ENCODE peak calls at places on chromosomes 4 and X, in eight cellular contexts. X is lower lobe of right lung; G is dorsolateral prefrontal cortex; E is left lung; P is CD4-positive, alpha-beta memory T cell; C is upper lobe of right lung; T is H9; R is suprapubic skin. M is an unnamed sample.

GRCh38 chrX:1246816-1247215 is 21.8 kb upstream of the CSF2RA start:
- DNase-seq in R (peak; percentile 77), E (peak; percentile 90), P (peak; percentile 76), T (peak; percentile 81), C (peak; percentile 83), G (peak; percentile 49), X (peak; percentile 83), M (no peak)

GRCh38 chrX:33134164-33134563 is 77.2 kb downstream of the DMD start:
- DNase-seq in T (no peak), P (no peak), R (no peak), X (no peak), G (no peak), C (no peak), E (no peak), M (no peak)

GRCh38 chrX:53421772-53422090 is 723 bp downstream of the SMC1A start:
- DNase-seq in T (no peak), E (no peak), G (no peak), R (no peak), P (no peak), C (no peak), X (no peak), M (no peak)

GRCh38 chr4:70556856-70557255 is 35.2 kb upstream of the AMBN start:
- DNase-seq in G (no peak), E (no peak), R (no peak), X (no peak), T (no peak), P (no peak), C (no peak), M (no peak)

GRCh38 chr4:156946508-156947197 is 24.9 kb downstream of the PDGFC start:
- DNase-seq in X (no peak), P (no peak), T (no peak), G (no peak), R (no peak), C (no peak), E (no peak), M (no peak)

GRCh38 chr4:158805628-158806471 is 37.0 kb downstream of the FNIP2 start:
- DNase-seq in R (no peak), C (no peak), T (no peak), E (no peak), P (no peak), G (no peak), X (no peak), M (no peak)

GRCh38 chr4:19293080-19293479 is 958.6 kb upstream of the SLIT2 start:
- DNase-seq in E (no peak), P (no peak), T (no peak), C (no peak), R (no peak), X (no peak), G (no peak), M (no peak)

GRCh38 chr4:152682143-152682542 is 2.3 kb upstream of the TMEM154 start:
- DNase-seq in C (no peak), G (no peak), P (no peak), T (no peak), R (no peak), X (no peak), E (no peak), M (no peak)

GRCh38 chr4:153939570-153939969 is 150.7 kb upstream of the SFRP2 start:
- DNase-seq in P (no peak), X (no peak), R (no peak), C (no peak), T (no peak), E (no peak), G (no peak), M (no peak)

GRCh38 chr4:2878346-2878745 is 34.7 kb downstream of the ADD1 start:
- DNase-seq in T (no peak), C (no peak), X (no peak), G (no peak), E (no peak), R (no peak), P (no peak), M (no peak)

GRCh38 chr4:1380368-1381151 is 25.7 kb downstream of the NKX1-1 start:
- DNase-seq in P (no peak), C (peak; percentile 55), G (no peak), X (peak; percentile 39), E (peak; percentile 75), T (no peak), R (peak; percentile 49), M (no peak)

GRCh38 chr4:82415922-82416365 is 14.3 kb downstream of the HNRNPDL start:
- DNase-seq in R (no peak), G (no peak), E (no peak), X (no peak), C (no peak), P (no peak), T (no peak), M (no peak)

GRCh38 chrX:74363914-74364313 is 57.4 kb upstream of the SLC16A2 start:
- DNase-seq in T (no peak), E (no peak), G (no peak), C (no peak), X (no peak), P (no peak), R (no peak), M (no peak)

GRCh38 chr4:146415829-146416228 is 105.9 kb downstream of the SLC10A7 start:
- DNase-seq in C (no peak), P (no peak), E (no peak), X (no peak), G (no peak), T (no peak), R (no peak), M (no peak)

GRCh38 chr4:101993002-101993840 is 202.7 kb downstream of the BANK1 start:
- DNase-seq in T (no peak), E (no peak), C (no peak), P (no peak), G (no peak), X (no peak), R (no peak), M (no peak)

GRCh38 chrX:56232221-56233082 is at the start of gene KLF8:
- DNase-seq in P (peak; percentile 32), T (peak; percentile 77), G (no peak), E (peak; percentile 74), R (peak; percentile 71), X (peak; percentile 69), C (peak; percentile 80), M (no peak)

GRCh38 chr4:114417214-114417613 is 181.4 kb upstream of the UGT8 start:
- DNase-seq in E (no peak), P (no peak), G (no peak), X (no peak), T (no peak), R (no peak), C (no peak), M (no peak)

GRCh38 chrX:131675596-131676194 is 131.8 kb downstream of the OR13H1 start:
- DNase-seq in C (no peak), R (no peak), T (peak; percentile 27), E (no peak), P (no peak), X (no peak), G (no peak), M (peak; percentile 7)

GRCh38 chr4:94447754-94448411 is 3.9 kb upstream of the PDLIM5 start:
- DNase-seq in R (no peak), E (no peak), G (no peak), P (no peak), T (no peak), C (no peak), X (no peak), M (no peak)

GRCh38 chr4:85823295-85823694 is 348.3 kb downstream of the ARHGAP24 start:
- DNase-seq in E (no peak), R (no peak), X (no peak), T (peak; percentile 33), P (no peak), G (no peak), C (no peak), M (no peak)

GRCh38 chr4:69440312-69440711 is 55.4 kb downstream of the UGT2B4 start:
- DNase-seq in E (no peak), P (no peak), R (no peak), T (no peak), C (no peak), G (no peak), X (no peak), M (no peak)

GRCh38 chr4:106522839-106523238 is 154.3 kb upstream of the GIMD1 start:
- DNase-seq in P (no peak), E (no peak), C (no peak), T (no peak), G (no peak), R (no peak), X (no peak), M (no peak)

GRCh38 chrX:101057095-101057714 is 5.3 kb upstream of the TRMT2B start:
- DNase-seq in T (no peak), G (no peak), R (no peak), X (no peak), E (no peak), C (no peak), P (no peak), M (no peak)

DNA sequence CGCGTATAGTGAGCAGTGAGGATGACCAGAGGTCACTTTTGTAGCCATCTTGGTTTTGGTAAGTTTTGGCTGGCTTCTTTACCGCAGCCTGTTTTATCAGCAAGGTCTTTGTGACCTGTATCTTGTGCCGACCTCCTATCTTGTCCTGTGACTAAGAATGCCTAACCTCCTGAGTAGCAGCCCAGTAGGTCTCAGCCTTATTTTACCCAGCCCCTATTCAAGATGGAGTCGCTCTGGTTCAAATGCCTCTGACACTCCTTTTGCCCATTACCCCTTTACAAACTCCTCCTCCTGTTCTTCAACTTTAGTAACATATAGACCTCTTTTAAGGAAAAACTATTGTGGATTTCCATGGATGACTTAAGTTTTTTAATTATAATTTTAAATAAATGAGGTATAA is 2.6 kb upstream of the INTU start:
- DNase-seq in T (no peak), R (no peak), X (no peak), C (no peak), G (no peak), E (no peak), P (no peak), M (no peak)
- H3K27ac ChIP-seq in T (no peak overlapping the region), R (no peak overlapping the region), X (no peak overlapping the region), C (no peak overlapping the region), G (no peak overlapping the region), E (no peak overlapping the region), P (no peak overlapping the region), M (no peak overlapping the region)

DNA sequence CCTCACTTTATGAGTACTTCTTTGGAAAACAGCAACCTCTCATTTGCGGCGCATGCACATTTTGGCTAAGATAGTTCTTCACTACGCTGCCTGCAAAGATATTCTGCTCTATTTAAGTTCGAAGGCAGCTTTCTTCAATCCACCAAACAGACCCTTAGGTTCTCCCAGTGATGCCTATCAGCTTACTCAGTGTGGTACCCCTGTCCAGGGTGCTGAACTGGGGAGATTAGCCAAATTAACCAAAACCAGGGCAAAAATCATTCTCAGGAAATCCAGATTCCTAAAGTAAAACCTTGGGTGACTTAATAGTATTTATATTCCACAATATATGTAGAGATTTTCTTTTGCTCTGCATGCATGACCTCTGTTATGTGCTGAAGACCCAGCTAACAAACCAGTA is 418.0 kb downstream of the STIM2 start:
- DNase-seq in G (no peak), E (no peak), R (no peak), T (peak; percentile 46), P (no peak), C (no peak), X (no peak), M (peak; percentile 18)
- H3K27ac ChIP-seq in G (no peak overlapping the region), E (no peak overlapping the region), R (no peak overlapping the region), T (no peak overlapping the region), P (no peak overlapping the region), C (no peak overlapping the region), X (no peak overlapping the region), M (no peak overlapping the region)

GRCh38 chr4:74365761-74366160 is 816 bp downstream of the EREG start:
- DNase-seq in C (peak; percentile 49), G (no peak), R (no peak), P (no peak), T (peak; percentile 50), E (peak; percentile 67), X (no peak), M (no peak)
- H3K27ac ChIP-seq in C (no peak overlapping the region), G (no peak overlapping the region), R (no peak overlapping the region), P (no peak overlapping the region), T (no peak overlapping the region), E (no peak overlapping the region), X (no peak overlapping the region), M (no peak overlapping the region)

GRCh38 chrX:153921511-153922285 is 4.4 kb downstream of the ARHGAP4 start:
- DNase-seq in C (no peak), P (no peak), X (peak; percentile 30), E (peak; percentile 57), T (no peak), R (no peak), G (no peak), M (no peak)
- H3K27ac ChIP-seq in C (no peak overlapping the region), P (peak overlapping the region; percentile 15), X (peak overlapping the region; percentile 31), E (no peak overlapping the region), T (no peak overlapping the region), R (no peak overlapping the region), G (peak overlapping the region; percentile 19), M (no peak overlapping the region)